ENCODE peak calls at places on chromosome 17, in six cellular contexts. M is CD8-positive, alpha-beta T cell; W is upper lobe of left lung; Z is HCT116; A is tibial artery; I is stomach. G is an unnamed sample.

GRCh38 chr17:42494673-42495072 is 36.0 kb downstream of the ATP6V0A1 start:
- DNase-seq in M (no peak), W (no peak), I (no peak), Z (no peak), A (no peak), G (no peak)

GRCh38 chr17:7579001-7579838 is at the start of gene CD68:
- DNase-seq in I (peak; percentile 71), Z (peak; percentile 71), A (peak; percentile 89), W (peak; percentile 90), M (peak; percentile 49), G (peak; percentile 71)

GRCh38 chr17:17694229-17695081 is 13.2 kb downstream of the RAI1 start:
- DNase-seq in A (peak; percentile 88), W (peak; percentile 82), Z (no peak), I (peak; percentile 70), M (peak; percentile 76), G (no peak)

GRCh38 chr17:13010959-13011358 is 6.9 kb downstream of the ELAC2 start:
- DNase-seq in I (no peak), W (no peak), A (peak; percentile 29), Z (no peak), M (no peak), G (no peak)

GRCh38 chr17:76414334-76415295 is 30.2 kb downstream of the SPHK1 start:
- DNase-seq in Z (no peak), A (peak; percentile 75), I (peak; percentile 79), W (no peak), M (no peak), G (no peak)

GRCh38 chr17:27345141-27345904 is 51.4 kb downstream of the WSB1 start:
- DNase-seq in I (no peak), M (no peak), W (no peak), Z (no peak), A (no peak), G (peak; percentile 70)

GRCh38 chr17:5825717-5826330 is 241.5 kb upstream of the NLRP1 start:
- DNase-seq in Z (no peak), W (no peak), A (no peak), I (no peak), M (no peak), G (no peak)

GRCh38 chr17:29577778-29578211 is 9.3 kb downstream of the TP53I13 start:
- DNase-seq in Z (no peak), I (no peak), A (peak; percentile 71), M (no peak), W (no peak), G (no peak)

GRCh38 chr17:73533127-73533526 is 111.1 kb downstream of the SDK2 start:
- DNase-seq in Z (no peak), A (no peak), M (no peak), W (no peak), I (no peak), G (no peak)

GRCh38 chr17:50562266-50563094 is 2.0 kb downstream of the CACNA1G start:
- DNase-seq in W (no peak), I (no peak), M (no peak), A (no peak), Z (no peak), G (no peak)

GRCh38 chr17:50560185-50560824 is at the start of gene CACNA1G:
- DNase-seq in M (peak; percentile 88), Z (peak; percentile 80), W (peak; percentile 83), I (peak; percentile 88), A (peak; percentile 95), G (peak; percentile 29)

GRCh38 chr17:50560931-50561750 is 626 bp downstream of the CACNA1G start:
- DNase-seq in I (no peak), A (no peak), Z (no peak), W (no peak), M (no peak), G (no peak)

GRCh38 chr17:50563095-50563511 is 2.6 kb downstream of the CACNA1G start:
- DNase-seq in Z (no peak), W (no peak), A (no peak), M (no peak), I (no peak), G (no peak)

DNA sequence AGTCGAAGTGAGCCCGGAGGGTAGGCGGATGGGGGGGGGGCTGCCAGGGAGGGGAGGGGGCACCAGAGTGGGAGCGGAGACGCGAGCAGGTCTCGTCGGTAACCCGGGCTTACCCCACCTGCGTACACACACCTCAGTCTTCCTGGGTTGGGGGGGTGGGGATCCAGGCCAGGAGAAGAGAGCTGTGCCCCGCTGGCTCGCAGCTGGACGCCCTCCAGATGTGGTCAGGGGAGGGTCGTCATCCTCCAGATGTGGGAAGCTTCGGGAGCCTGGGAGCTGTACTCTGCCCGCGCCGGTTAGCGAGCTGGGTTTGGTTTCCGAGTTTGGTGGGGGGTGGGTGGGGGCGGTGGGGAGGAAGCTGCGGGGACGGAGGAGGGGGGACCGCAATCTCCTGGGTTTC is 1.3 kb downstream of the CACNA1G start:
- DNase-seq in I (no peak), Z (no peak), M (no peak), W (no peak), A (no peak), G (no peak)
- H3K4me3 ChIP-seq in I (peak overlapping the region; percentile 60), Z (no peak overlapping the region), M (no peak overlapping the region), W (no peak overlapping the region), A (no peak overlapping the region), G (no peak overlapping the region)

GRCh38 chr17:28381141-28381825 is 9.8 kb downstream of the SARM1 start:
- DNase-seq in I (peak; percentile 44), A (no peak), M (no peak), W (peak; percentile 69), Z (no peak), G (no peak)
- TF ChIP-seq CTCF in I (no peak), A (no peak), M (no peak), W (no peak), Z (no peak), G (peak; percentile 61)

GRCh38 chr17:45896803-45897693 is 2.7 kb downstream of the MAPT start:
- DNase-seq in A (no peak), Z (no peak), M (no peak), W (no peak), I (no peak), G (no peak)
- H3K27me3 ChIP-seq in A (no peaks in the 10 kb centered on the region), Z (no peaks in the 10 kb centered on the region), M (peaks cover 36% of the 10 kb centered on the region), W (no peaks in the 10 kb centered on the region), I (peaks cover 66% of the 10 kb centered on the region), G (peaks cover 54% of the 10 kb centered on the region)

DNA sequence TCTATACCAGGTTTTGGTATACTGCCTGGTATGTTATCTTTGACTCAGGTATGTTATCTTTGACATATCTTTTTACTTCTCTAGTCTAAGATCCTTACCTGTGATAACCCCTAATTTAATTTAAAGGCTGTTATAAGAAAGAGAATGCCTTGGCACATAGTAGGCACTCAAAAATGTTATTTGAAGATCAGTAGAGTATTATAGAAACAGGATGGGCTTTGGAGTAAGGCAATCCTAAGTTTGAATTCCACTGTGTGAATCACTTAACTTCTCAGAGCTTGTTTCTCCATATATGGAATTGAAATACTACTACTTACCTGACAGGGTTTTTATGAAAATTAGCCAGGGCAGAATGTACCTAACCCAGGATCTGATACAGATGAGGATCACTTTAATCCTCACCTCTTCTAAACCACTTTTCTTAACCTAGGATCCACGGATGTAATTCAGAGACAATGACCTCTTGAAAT is 1.2 kb downstream of the BRIP1 start:
- DNase-seq in A (no peak), M (no peak), Z (no peak), I (no peak), W (no peak), G (peak; percentile 44)
- H3K4me3 ChIP-seq in A (no peak overlapping the region), M (no peak overlapping the region), Z (peak overlapping the region; percentile 83), I (no peak overlapping the region), W (no peak overlapping the region), G (peak overlapping the region; percentile 79)

GRCh38 chr17:65219124-65219523 is 82.0 kb downstream of the RGS9 start:
- DNase-seq in Z (no peak), I (no peak), M (no peak), A (no peak), W (no peak), G (no peak)
- TF ChIP-seq CTCF in Z (peak; percentile 51), I (no peak), M (no peak), A (no peak), W (no peak), G (no peak)

GRCh38 chr17:72119963-72120877 is 600 bp upstream of the SOX9 start:
- DNase-seq in A (peak; percentile 70), M (no peak), W (peak; percentile 36), I (peak; percentile 52), Z (peak; percentile 64), G (no peak)
- H3K27me3 ChIP-seq in A (no peaks in the 10 kb centered on the region), M (peaks cover 14% of the 10 kb centered on the region), W (no peaks in the 10 kb centered on the region), I (peaks cover 94% of the 10 kb centered on the region), Z (no peaks in the 10 kb centered on the region), G (peaks cover 28% of the 10 kb centered on the region)

GRCh38 chr17:40315678-40316570 is 6.9 kb downstream of the RARA start:
- DNase-seq in A (peak; percentile 65), W (no peak), M (no peak), Z (no peak), I (peak; percentile 25), G (no peak)
- H3K4me3 ChIP-seq in A (peak overlapping the region; percentile 97), W (no peak overlapping the region), M (no peak overlapping the region), Z (peak overlapping the region; percentile 95), I (no peak overlapping the region), G (no peak overlapping the region)

GRCh38 chr17:36884495-36885160 is 52.6 kb upstream of the LHX1 start:
- DNase-seq in M (no peak), I (no peak), A (no peak), Z (no peak), W (no peak), G (no peak)
- TF ChIP-seq CTCF in M (no peak), I (no peak), A (no peak), Z (no peak), W (no peak), G (no peak)

DNA sequence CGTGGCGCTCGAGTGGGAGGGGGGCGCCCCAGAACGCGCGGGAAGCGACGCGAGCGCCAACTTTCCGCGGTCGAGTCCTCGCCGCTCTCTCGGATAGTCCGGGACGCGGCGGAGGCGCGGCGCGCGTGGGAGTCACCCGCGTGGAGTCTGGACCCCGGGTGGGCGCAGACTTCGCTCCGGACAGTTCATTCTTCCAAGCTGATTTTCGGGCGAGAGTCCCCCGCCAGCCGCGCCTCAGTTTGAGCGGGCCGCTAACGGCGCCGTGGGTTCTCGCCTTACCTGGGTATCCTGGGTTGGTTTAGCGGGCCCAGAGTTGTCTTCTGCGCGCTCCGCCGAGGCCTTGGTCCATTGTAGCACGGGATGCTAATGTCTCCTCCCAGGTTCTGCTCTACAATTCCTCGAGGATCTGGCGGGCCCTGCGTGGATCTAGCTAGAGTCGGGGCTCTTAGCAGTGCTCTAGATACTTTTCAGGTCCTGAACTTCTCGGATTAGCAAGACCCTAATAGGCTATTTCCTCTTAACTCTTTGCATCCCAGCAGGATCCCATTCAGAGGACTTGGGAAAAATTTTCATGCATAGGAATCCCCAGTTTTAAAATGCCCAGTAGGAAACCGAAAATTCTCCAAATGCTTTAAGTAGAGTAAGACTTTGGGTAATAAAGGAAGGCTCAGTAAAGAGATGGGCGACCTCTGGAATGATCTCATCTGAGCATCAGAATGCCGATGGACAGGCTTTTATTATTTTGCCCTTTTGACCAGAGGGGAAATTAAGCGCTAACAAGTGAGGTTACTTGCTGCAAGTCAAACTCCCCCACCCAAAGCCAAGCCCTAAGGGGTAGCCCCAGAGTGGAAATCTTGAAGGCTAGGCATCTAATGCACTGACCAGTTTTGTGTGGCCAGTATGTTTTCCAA is 527 bp upstream of the GJC1 start:
- DNase-seq in A (peak; percentile 68), I (no peak), M (peak; percentile 19), W (no peak), Z (no peak), G (no peak)
- H3K27me3 ChIP-seq in A (no peaks in the 10 kb centered on the region), I (peaks cover 93% of the 10 kb centered on the region), M (peaks cover 23% of the 10 kb centered on the region), W (no peaks in the 10 kb centered on the region), Z (no peaks in the 10 kb centered on the region), G (no peaks in the 10 kb centered on the region)

GRCh38 chr17:45425125-45425983 is 7.3 kb downstream of the ARHGAP27 start:
- DNase-seq in I (peak; percentile 92), Z (peak; percentile 98), W (peak; percentile 90), M (no peak), A (no peak), G (peak; percentile 81)
- H3K4me3 ChIP-seq in I (peak overlapping the region; percentile 19), Z (peak overlapping the region; percentile 64), W (no peak overlapping the region), M (no peak overlapping the region), A (no peak overlapping the region), G (peak overlapping the region; percentile 28)